ENCODE peak calls at places on chromosome 19, in eight cellular contexts. E, C, X, M, V, O, R and F are unnamed samples.

GRCh38 chr19:16285769-16286564 is 38.7 kb upstream of the KLF2 start:
- DNase-seq in E (peak; percentile 36), C (no peak), X (peak; percentile 16), M (peak; percentile 32), V (no peak), O (no peak), R (peak; percentile 39), F (no peak)

GRCh38 chr19:18848860-18849661 is 17.3 kb downstream of the UPF1 start:
- DNase-seq in E (no peak), C (no peak), X (no peak), M (peak; percentile 90), V (no peak), O (no peak), R (peak; percentile 80), F (no peak)

GRCh38 chr19:55082023-55082851 is 6.6 kb downstream of the EPS8L1 start:
- DNase-seq in E (no peak), C (peak; percentile 42), X (peak; percentile 68), M (no peak), V (no peak), O (peak; percentile 57), R (peak; percentile 47), F (no peak)

GRCh38 chr19:44278181-44278690 is 18.6 kb downstream of the ZNF233 start:
- DNase-seq in E (no peak), C (no peak), X (no peak), M (no peak), V (no peak), O (no peak), R (no peak), F (no peak)

GRCh38 chr19:28934626-28935025 is 278.3 kb downstream of the UQCRFS1 start:
- DNase-seq in E (no peak), C (no peak), X (no peak), M (no peak), V (no peak), O (no peak), R (no peak), F (no peak)

GRCh38 chr19:1169921-1170885 is 3.9 kb downstream of the SBNO2 start:
- DNase-seq in E (no peak), C (no peak), X (no peak), M (no peak), V (no peak), O (no peak), R (no peak), F (no peak)

GRCh38 chr19:16184665-16185122 is 516 bp upstream of the FAM32A start:
- DNase-seq in E (no peak), C (no peak), X (no peak), M (no peak), V (no peak), O (no peak), R (no peak), F (no peak)

GRCh38 chr19:6738726-6739389 is 622 bp upstream of the TRIP10 start:
- DNase-seq in E (no peak), C (no peak), X (no peak), M (no peak), V (no peak), O (peak; percentile 38), R (peak; percentile 59), F (no peak)

GRCh38 chr19:1644070-1644469 is 8.3 kb downstream of the TCF3 start:
- DNase-seq in E (no peak), C (no peak), X (no peak), M (no peak), V (no peak), O (no peak), R (no peak), F (no peak)

GRCh38 chr19:4977299-4978174 is 8.6 kb downstream of the KDM4B start:
- DNase-seq in E (no peak), C (no peak), X (no peak), M (no peak), V (no peak), O (no peak), R (no peak), F (no peak)

GRCh38 chr19:56105090-56105701 is 15.9 kb downstream of the ZNF787 start:
- DNase-seq in E (peak; percentile 56), C (no peak), X (peak; percentile 44), M (peak; percentile 51), V (no peak), O (peak; percentile 61), R (peak; percentile 51), F (no peak)

GRCh38 chr19:2261438-2262172 is 5.4 kb upstream of the JSRP1 start:
- DNase-seq in E (no peak), C (no peak), X (peak; percentile 47), M (no peak), V (no peak), O (peak; percentile 74), R (no peak), F (no peak)

GRCh38 chr19:56930647-56931592 is 90.4 kb upstream of the PEG3 start:
- DNase-seq in E (no peak), C (no peak), X (no peak), M (no peak), V (no peak), O (no peak), R (no peak), F (no peak)